ENCODE peak calls at places on chromosomes 2 and 18, in nine cellular contexts. T, J, S, A, W, C, X, Z and F are unnamed samples.

GRCh38 chr18:72336786-72337185 is 207.4 kb downstream of the CBLN2 start:
- DNase-seq in C (no peak), S (no peak), T (no peak), W (no peak), Z (no peak), A (no peak), X (no peak), J (no peak), F (no peak)

GRCh38 chr2:239751719-239752355 is 273.3 kb downstream of the NDUFA10 start:
- DNase-seq in W (no peak), X (no peak), Z (no peak), J (peak), A (no peak), T (no peak), C (no peak), S (peak), F (no peak)

GRCh38 chr2:163736433-163737168 is 793 bp upstream of the FIGN start:
- DNase-seq in Z (peak), C (peak), A (peak), T (no peak), S (peak), X (no peak), W (peak), J (peak), F (no peak)

GRCh38 chr2:234874347-234875046 is 77.3 kb upstream of the SH3BP4 start:
- DNase-seq in C (no peak), Z (no peak), J (no peak), X (no peak), S (no peak), T (no peak), A (no peak), W (no peak), F (no peak)

GRCh38 chr2:241309684-241310117 is 5.8 kb downstream of the HDLBP start:
- DNase-seq in J (no peak), T (peak), S (peak), A (no peak), C (no peak), Z (no peak), W (no peak), X (no peak), F (peak)

GRCh38 chr2:189022492-189022891 is 48.3 kb downstream of the COL3A1 start:
- DNase-seq in Z (no peak), T (no peak), C (no peak), X (no peak), W (peak), A (no peak), J (no peak), S (no peak), F (no peak)

GRCh38 chr2:106983305-106983704 is 97.3 kb upstream of the ST6GAL2 start:
- DNase-seq in T (no peak), X (no peak), J (no peak), A (no peak), W (no peak), C (no peak), Z (no peak), S (no peak), F (no peak)

GRCh38 chr2:138601438-138602165 is 100.0 kb downstream of the SPOPL start:
- DNase-seq in W (no peak), X (no peak), A (no peak), S (no peak), J (no peak), T (no peak), Z (no peak), C (no peak), F (no peak)

DNA sequence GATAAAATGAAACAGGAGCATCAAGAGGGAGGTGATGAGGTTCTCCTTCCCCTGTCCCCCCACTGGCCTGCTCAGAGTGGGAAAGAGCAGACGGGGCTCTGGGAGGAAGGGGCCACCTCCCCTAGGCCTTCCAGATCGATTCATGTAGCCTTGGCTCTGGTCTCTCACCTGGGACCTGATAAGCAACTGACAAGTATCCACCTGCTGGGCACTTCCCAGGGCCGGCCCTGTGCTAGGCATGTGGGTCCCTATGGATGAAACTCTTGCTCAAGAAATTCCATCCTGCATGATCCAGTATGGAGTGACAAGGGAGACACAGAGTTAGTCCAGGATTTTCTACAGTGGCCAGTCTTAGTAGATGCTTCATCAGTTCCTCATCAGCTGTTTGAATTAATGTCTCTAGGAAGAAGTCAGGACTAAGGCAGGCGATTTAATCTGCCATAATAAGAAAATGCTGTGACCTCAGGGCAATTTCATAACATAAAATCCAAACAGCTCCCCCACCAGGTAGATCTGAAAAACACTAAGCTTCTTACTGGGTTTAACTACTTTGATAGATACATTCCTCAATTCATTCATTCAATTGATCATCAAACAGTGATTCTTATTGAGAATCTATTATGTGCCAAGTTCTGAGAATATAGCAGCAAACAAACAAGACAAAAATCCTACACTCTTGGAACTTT is 44.7 kb upstream of the ZFP36L2 start:
- DNase-seq in T (no peak), A (no peak), J (no peak), Z (no peak), X (no peak), S (no peak), C (no peak), W (no peak), F (no peak)
- TF ChIP-seq CTCF in T (no peak), A (no peak), J (no peak), Z (peak), X (peak), S (no peak), C (peak), W (no peak), F (no peak)

GRCh38 chr2:25341031-25341727 is 546 bp downstream of the DNMT3A start:
- DNase-seq in T (peak), W (no peak), X (no peak), C (no peak), Z (no peak), J (peak), S (peak), A (no peak), F (no peak)
- TF ChIP-seq CTCF in T (no peak), W (no peak), X (no peak), C (no peak), Z (no peak), J (no peak), S (no peak), A (no peak), F (no peak)

DNA sequence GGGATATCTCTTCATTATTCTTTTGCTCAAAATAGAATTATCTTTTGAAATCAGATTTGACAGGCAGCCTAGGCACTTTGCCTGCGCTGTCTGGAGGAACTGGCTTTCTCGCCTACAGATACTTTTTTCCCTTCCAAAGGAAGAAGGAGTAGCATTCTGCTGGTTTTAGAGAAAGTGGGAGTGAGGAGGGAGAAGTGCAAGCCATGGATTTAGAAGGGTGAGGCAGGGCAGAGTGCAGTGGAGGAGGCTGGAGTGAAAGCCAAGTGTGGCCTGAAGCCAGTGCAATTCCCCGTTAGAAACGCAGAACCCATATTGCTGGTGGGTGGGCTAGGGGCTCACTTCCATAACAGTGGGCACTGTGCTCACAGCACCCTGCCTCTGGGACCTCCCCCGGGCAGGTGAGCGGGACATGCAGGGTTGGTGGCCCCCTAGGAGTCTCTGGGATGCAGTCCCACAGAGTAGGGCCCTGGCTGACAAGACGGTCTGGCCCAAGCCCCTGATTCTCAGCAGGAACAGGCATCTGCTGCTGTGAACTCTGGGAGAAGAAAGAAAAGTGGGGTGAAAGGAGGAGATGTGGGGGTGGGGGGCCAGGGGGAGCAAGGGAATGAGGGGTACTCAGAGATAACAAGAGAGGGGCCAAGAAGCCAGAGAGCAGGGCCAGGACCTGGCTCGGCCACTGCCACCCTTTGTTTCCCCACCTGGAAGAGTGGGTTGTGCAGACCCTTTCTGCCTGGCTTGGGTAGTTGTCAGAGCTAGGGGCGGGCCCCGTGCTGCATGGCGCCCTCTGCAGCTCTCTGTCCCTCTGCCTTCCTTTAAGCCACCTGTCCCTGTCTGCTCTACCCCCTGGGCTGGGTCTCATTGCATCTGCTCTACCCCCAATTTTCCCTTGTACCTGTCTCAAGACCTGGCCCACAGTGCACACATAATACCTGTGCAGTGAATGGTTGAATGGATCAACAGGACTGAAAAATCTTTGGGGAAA is 273.5 kb upstream of the HS6ST1 start:
- DNase-seq in X (no peak), T (no peak), W (no peak), J (peak), A (no peak), Z (peak), C (no peak), S (no peak), F (no peak)
- TF ChIP-seq CTCF in X (no peak), T (no peak), W (no peak), J (no peak), A (no peak), Z (peak), C (no peak), S (no peak), F (no peak)

GRCh38 chr18:23689031-23689615 is at the start of gene LAMA3:
- DNase-seq in W (peak), A (peak), T (peak), S (peak), Z (no peak), C (peak), X (no peak), J (peak), F (peak)
- TF ChIP-seq CTCF in W (peak), A (no peak), T (no peak), S (no peak), Z (no peak), C (no peak), X (no peak), J (no peak), F (no peak)

GRCh38 chr2:222842517-222843174 is 18.2 kb upstream of the ACSL3 start:
- DNase-seq in S (no peak), A (no peak), T (no peak), J (no peak), Z (no peak), W (peak), C (no peak), X (no peak), F (no peak)
- TF ChIP-seq CTCF in S (no peak), A (no peak), T (no peak), J (no peak), Z (no peak), W (no peak), C (no peak), X (no peak), F (no peak)

GRCh38 chr2:101442667-101443061 is 32.2 kb downstream of the RFX8 start:
- DNase-seq in Z (peak), W (no peak), A (no peak), S (no peak), C (no peak), X (peak), T (no peak), J (no peak), F (no peak)
- TF ChIP-seq CTCF in Z (peak), W (no peak), A (no peak), S (no peak), C (no peak), X (peak), T (no peak), J (no peak), F (no peak)